ENCODE peak calls at places on chromosomes 6 and 20, in five cellular contexts. G is SJSA1, L is GM23248, S is OCI-LY7, W is RWPE1. C is an unnamed sample.

GRCh38 chr6:111818539-111819226 is 54.6 kb downstream of the FYN start:
- DNase-seq in G (no peak), S (no peak), L (peak; percentile 43), W (no peak), C (no peak)

GRCh38 chr20:45104786-45105185 is 3.9 kb upstream of the KCNS1 start:
- DNase-seq in W (peak; percentile 58), L (peak; percentile 72), S (no peak), G (peak; percentile 83), C (no peak)

GRCh38 chr6:12148317-12148801 is 136.2 kb downstream of the HIVEP1 start:
- DNase-seq in G (no peak), L (peak; percentile 67), S (no peak), W (no peak), C (no peak)

GRCh38 chr6:111871725-111872520 is 1.3 kb downstream of the FYN start:
- DNase-seq in G (no peak), L (peak; percentile 59), S (peak; percentile 46), W (no peak), C (peak; percentile 57)

GRCh38 chr6:161635975-161636374 is 362.1 kb upstream of the AGPAT4 start:
- DNase-seq in W (no peak), G (no peak), S (no peak), L (no peak), C (no peak)

GRCh38 chr6:82415820-82416219 is 52.2 kb downstream of the TPBG start:
- DNase-seq in S (no peak), L (peak; percentile 12), G (no peak), W (no peak), C (no peak)

GRCh38 chr20:4051413-4052138 is 36.2 kb upstream of the RNF24 start:
- DNase-seq in W (no peak), G (no peak), L (peak; percentile 32), S (no peak), C (no peak)

GRCh38 chr20:14817121-14817520 is 479.7 kb upstream of the FLRT3 start:
- DNase-seq in G (no peak), W (no peak), S (no peak), L (no peak), C (no peak)

GRCh38 chr6:46258249-46258648 is 87.5 kb upstream of the ENPP5 start:
- DNase-seq in W (no peak), G (no peak), S (no peak), L (no peak), C (no peak)

GRCh38 chr6:130620338-130620781 is 206.8 kb upstream of the SMLR1 start:
- DNase-seq in G (no peak), W (no peak), L (peak; percentile 52), S (no peak), C (no peak)

GRCh38 chr6:161721511-161721910 is 447.6 kb upstream of the AGPAT4 start:
- DNase-seq in G (no peak), S (no peak), L (no peak), W (no peak), C (no peak)

GRCh38 chr20:61975411-61975810 is 90.3 kb downstream of the TAF4 start:
- DNase-seq in L (no peak), S (no peak), G (no peak), W (no peak), C (no peak)

GRCh38 chr6:10248378-10248843 is 166.5 kb downstream of the TFAP2A start:
- DNase-seq in L (peak; percentile 63), S (no peak), W (no peak), G (peak; percentile 47), C (no peak)

GRCh38 chr6:180295-180694 is 112.0 kb upstream of the DUSP22 start:
- DNase-seq in G (no peak), S (no peak), L (no peak), W (no peak), C (no peak)

GRCh38 chr6:99132026-99132425 is 184.3 kb upstream of the FBXL4 start:
- DNase-seq in G (no peak), S (no peak), L (no peak), W (no peak), C (no peak)

GRCh38 chr20:37378785-37379598 is 33.1 kb downstream of the SRC start:
- DNase-seq in G (no peak), W (peak; percentile 64), L (peak; percentile 58), S (no peak), C (no peak)

GRCh38 chr6:105993769-105994521 is 92.2 kb upstream of the PRDM1 start:
- DNase-seq in W (no peak), S (no peak), G (no peak), L (peak; percentile 78), C (no peak)

GRCh38 chr20:21357851-21358250 is 39.5 kb downstream of the NKX2-4 start:
- DNase-seq in W (no peak), L (no peak), G (no peak), S (no peak), C (no peak)

GRCh38 chr6:143264996-143265734 is 185.3 kb downstream of the ADAT2 start:
- DNase-seq in S (no peak), L (no peak), W (no peak), G (peak; percentile 47), C (no peak)

GRCh38 chr20:24332956-24333355 is 136.5 kb upstream of the SYNDIG1 start:
- DNase-seq in L (no peak), G (no peak), W (no peak), S (no peak), C (no peak)

GRCh38 chr6:35669441-35669776 is 19.3 kb downstream of the FKBP5 start:
- DNase-seq in L (peak; percentile 23), G (no peak), S (peak; percentile 30), W (no peak), C (no peak)

GRCh38 chr6:14373648-14374437 is 256.3 kb downstream of the CD83 start:
- DNase-seq in S (no peak), G (no peak), W (no peak), L (no peak), C (no peak)

GRCh38 chr6:165663283-165663735 is 268 bp upstream of the PDE10A start:
- DNase-seq in L (peak; percentile 40), G (no peak), W (no peak), S (no peak), C (no peak)

GRCh38 chr6:21494505-21494904 is 99.0 kb upstream of the SOX4 start:
- DNase-seq in L (no peak), W (no peak), G (no peak), S (no peak), C (no peak)

GRCh38 chr20:43365691-43366090 is 92.0 kb upstream of the SRSF6 start:
- DNase-seq in S (no peak), W (no peak), G (no peak), L (no peak), C (no peak)

GRCh38 chr20:20493701-20494100 is 125.8 kb downstream of the INSM1 start:
- DNase-seq in S (no peak), G (no peak), L (no peak), W (no peak), C (no peak)

GRCh38 chr6:39061588-39061987 is 13.0 kb downstream of the GLP1R start:
- DNase-seq in G (no peak), L (no peak), S (no peak), W (no peak), C (no peak)

GRCh38 chr6:39058471-39059147 is 10.0 kb downstream of the GLP1R start:
- DNase-seq in L (no peak), W (no peak), S (no peak), G (no peak), C (no peak)

GRCh38 chr6:39061182-39061581 is 12.6 kb downstream of the GLP1R start:
- DNase-seq in S (no peak), L (no peak), G (no peak), W (no peak), C (no peak)

GRCh38 chr6:39060467-39061160 is 12.0 kb downstream of the GLP1R start:
- DNase-seq in L (no peak), W (no peak), G (no peak), S (no peak), C (no peak)

GRCh38 chr6:39059496-39060310 is 11.1 kb downstream of the GLP1R start:
- DNase-seq in G (no peak), W (no peak), S (no peak), L (peak; percentile 30), C (no peak)
- H3K27ac ChIP-seq in G (no peak overlapping the region), W (no peak overlapping the region), S (no peak overlapping the region), L (no peak overlapping the region), C (no peak overlapping the region)

DNA sequence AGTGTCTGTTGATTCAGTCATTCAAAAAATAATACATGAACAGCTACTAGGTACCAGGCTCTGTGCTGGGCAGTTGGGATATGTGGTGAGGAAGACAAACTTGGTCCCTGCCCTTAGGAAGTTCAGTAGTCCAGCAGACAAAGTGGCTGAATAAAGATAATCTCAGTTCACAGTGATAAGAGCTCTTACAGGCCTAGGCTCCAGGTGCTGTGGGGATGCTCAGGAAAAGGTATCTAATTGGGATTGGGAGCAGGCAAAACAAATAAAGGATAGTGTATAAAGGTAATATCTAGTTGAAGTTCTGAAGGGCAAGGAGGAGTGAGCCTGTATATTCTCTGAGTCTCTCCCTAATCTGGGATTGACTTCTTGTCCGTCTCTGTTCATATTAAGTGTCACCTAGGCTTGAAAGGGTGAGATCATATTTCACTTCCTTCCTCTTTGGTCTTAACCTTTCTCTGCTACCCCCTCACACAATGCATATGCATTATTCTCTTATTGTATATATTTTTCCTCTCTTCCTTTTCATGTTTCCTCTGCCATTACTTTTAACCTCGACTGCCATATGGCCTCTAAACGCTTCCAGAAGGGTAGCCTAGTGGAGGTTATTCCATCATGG is 13.5 kb downstream of the PTPN1 start:
- DNase-seq in G (no peak), L (no peak), S (no peak), W (no peak), C (no peak)
- H3K27ac ChIP-seq in G (no peak overlapping the region), L (no peak overlapping the region), S (no peak overlapping the region), W (no peak overlapping the region), C (no peak overlapping the region)

GRCh38 chr6:43719511-43719910 is 31.9 kb upstream of the MRPS18A start:
- DNase-seq in S (no peak), G (no peak), W (no peak), L (no peak), C (no peak)
- H3K27ac ChIP-seq in S (no peak overlapping the region), G (no peak overlapping the region), W (no peak overlapping the region), L (no peak overlapping the region), C (no peak overlapping the region)

GRCh38 chr6:67812693-67813092 is 822.4 kb upstream of the ADGRB3 start:
- DNase-seq in S (no peak), L (no peak), G (no peak), W (no peak), C (no peak)
- H3K27ac ChIP-seq in S (no peak overlapping the region), L (no peak overlapping the region), G (no peak overlapping the region), W (no peak overlapping the region), C (no peak overlapping the region)

GRCh38 chr6:89313006-89313405 is 2.1 kb downstream of the GABRR2 start:
- DNase-seq in S (no peak), L (peak; percentile 98), W (no peak), G (no peak), C (peak; percentile 2)
- H3K27ac ChIP-seq in S (peak overlapping the region; percentile 35), L (peak overlapping the region; percentile 63), W (no peak overlapping the region), G (no peak overlapping the region), C (peak overlapping the region; percentile 42)

DNA sequence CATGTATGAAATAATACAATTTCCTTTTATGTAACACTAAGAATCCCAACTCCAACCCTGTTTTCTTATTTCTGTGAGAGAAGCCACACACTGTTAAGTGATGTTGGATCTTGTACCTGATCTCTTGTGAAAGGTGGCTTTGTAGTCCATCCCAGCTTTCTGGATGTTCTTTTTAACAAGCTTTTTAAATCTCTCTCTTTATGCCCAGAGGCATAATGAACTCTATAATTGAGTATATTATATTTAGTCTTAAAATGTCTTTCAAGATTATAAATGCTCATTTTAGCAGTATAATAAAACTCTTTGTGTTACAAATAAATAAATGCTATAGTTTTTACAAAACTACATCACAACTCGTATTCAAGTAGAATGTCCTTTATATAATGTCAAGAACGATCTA is 922.1 kb downstream of the EPHA7 start:
- DNase-seq in S (no peak), L (no peak), W (no peak), G (no peak), C (no peak)
- H3K27ac ChIP-seq in S (no peak overlapping the region), L (no peak overlapping the region), W (no peak overlapping the region), G (no peak overlapping the region), C (no peak overlapping the region)

GRCh38 chr6:1797801-1798200 is 188.1 kb downstream of the FOXC1 start:
- DNase-seq in W (no peak), L (peak; percentile 16), G (no peak), S (no peak), C (no peak)
- H3K27ac ChIP-seq in W (no peak overlapping the region), L (no peak overlapping the region), G (peak overlapping the region; percentile 48), S (no peak overlapping the region), C (no peak overlapping the region)